ENCODE peak calls at places on chromosomes 4 and X, in seven cellular contexts. I is breast epithelium; M is stimulated activated CD4-positive, alpha-beta T cell treated with anti-CD3 and anti-CD28 coated beads, TNF-alpha, amount 100 ng/mL, for 4 hours; W is fibroblast of mammary gland; O is NCI-H524; N is activated CD8-positive, alpha-beta memory T cell treated with anti-CD3 and anti-CD28 coated beads for 4 hours; G is germinal center. Y is an unnamed sample.
A peak's percentile ranks its signal among the peaks of the same experiment; 100 is the strongest.

GRCh38 chr4:6280365-6280996 is 10.8 kb downstream of the WFS1 start:
- DNase-seq in I (peak; percentile 44), M (no peak), W (no peak), O (no peak), N (no peak), G (no peak), Y (no peak)

GRCh38 chrX:153967536-153968214 is 3.9 kb downstream of the HCFC1 start:
- DNase-seq in I (no peak), M (no peak), W (no peak), O (no peak), N (no peak), G (no peak), Y (peak; percentile 47)

GRCh38 chrX:78019586-78020483 is 50.4 kb upstream of the PGAM4 start:
- DNase-seq in I (no peak), M (no peak), W (no peak), O (no peak), N (no peak), G (no peak), Y (no peak)

GRCh38 chr4:138438608-138439007 is 196.5 kb upstream of the SLC7A11 start:
- DNase-seq in I (no peak), M (no peak), W (no peak), O (no peak), N (no peak), G (no peak), Y (no peak)

GRCh38 chrX:122878269-122878668 is 305.8 kb upstream of the GRIA3 start:
- DNase-seq in I (no peak), M (no peak), W (no peak), O (no peak), N (no peak), G (no peak), Y (no peak)

GRCh38 chr4:150231108-150231770 is 153.0 kb downstream of the DCLK2 start:
- DNase-seq in I (no peak), M (no peak), W (peak; percentile 81), O (no peak), N (no peak), G (no peak), Y (no peak)

GRCh38 chrX:45322820-45323219 is 122.1 kb upstream of the DIPK2B start:
- DNase-seq in I (no peak), M (no peak), W (peak; percentile 63), O (no peak), N (no peak), G (no peak), Y (no peak)

GRCh38 chrX:150848914-150849365 is 49.5 kb downstream of the CD99L2 start:
- DNase-seq in I (peak; percentile 20), M (no peak), W (no peak), O (no peak), N (no peak), G (no peak), Y (peak; percentile 9)

GRCh38 chrX:129665916-129666644 is 11.3 kb upstream of the APLN start:
- DNase-seq in I (no peak), M (no peak), W (peak; percentile 76), O (no peak), N (no peak), G (no peak), Y (no peak)

GRCh38 chr4:122617597-122618593 is 3.0 kb downstream of the IL21 start:
- DNase-seq in I (no peak), M (no peak), W (no peak), O (no peak), N (no peak), G (no peak), Y (no peak)

GRCh38 chrX:36431819-36432218 is 512.3 kb downstream of the CFAP47 start:
- DNase-seq in I (no peak), M (no peak), W (peak; percentile 31), O (no peak), N (no peak), G (no peak), Y (no peak)

GRCh38 chr4:147916351-147916750 is 184.5 kb downstream of the ARHGAP10 start:
- DNase-seq in I (no peak), M (no peak), W (no peak), O (no peak), N (no peak), G (no peak), Y (no peak)

GRCh38 chr4:140229881-140230280 is 75.9 kb upstream of the MAML3 start:
- DNase-seq in I (no peak), M (no peak), W (no peak), O (no peak), N (no peak), G (no peak), Y (no peak)

GRCh38 chrX:128717635-128718578 is 665.7 kb upstream of the ACTRT1 start:
- DNase-seq in I (no peak), M (no peak), W (no peak), O (no peak), N (no peak), G (no peak), Y (no peak)

GRCh38 chrX:12984629-12985303 is 9.9 kb downstream of the TMSB4X start:
- DNase-seq in I (peak; percentile 55), M (no peak), W (peak; percentile 81), O (no peak), N (no peak), G (no peak), Y (peak; percentile 42)

GRCh38 chr4:168826620-168827019 is 183.4 kb downstream of the CBR4 start:
- DNase-seq in I (no peak), M (no peak), W (no peak), O (no peak), N (no peak), G (no peak), Y (no peak)

GRCh38 chr4:78704981-78705757 is 71.0 kb upstream of the BMP2K start:
- DNase-seq in I (no peak), M (no peak), W (peak; percentile 87), O (no peak), N (no peak), G (peak; percentile 20), Y (no peak)

GRCh38 chr4:42397635-42398447 is 553 bp downstream of the SHISA3 start:
- DNase-seq in I (no peak), M (no peak), W (no peak), O (no peak), N (no peak), G (peak; percentile 29), Y (no peak)

GRCh38 chr4:86449746-86450145 is 89.9 kb upstream of the MAPK10 start:
- DNase-seq in I (no peak), M (no peak), W (no peak), O (no peak), N (no peak), G (no peak), Y (no peak)

GRCh38 chr4:37666625-37667071 is 19.5 kb downstream of the RELL1 start:
- DNase-seq in I (peak; percentile 42), M (no peak), W (peak; percentile 96), O (no peak), N (no peak), G (no peak), Y (no peak)

GRCh38 chr4:73891739-73892405 is 22.7 kb downstream of the CXCL1 start:
- DNase-seq in I (no peak), M (no peak), W (peak; percentile 94), O (no peak), N (no peak), G (no peak), Y (no peak)

GRCh38 chr4:74848774-74849173 is 54.5 kb upstream of the BTC start:
- DNase-seq in I (no peak), M (no peak), W (no peak), O (no peak), N (no peak), G (no peak), Y (no peak)

Y was measured in NCI-H2107.